ENCODE peak calls at places on chromosomes 6 and 20, in seven cellular contexts. D is Karpas-422, Q is body of pancreas, P is breast epithelium, X is thyroid gland, H is upper lobe of right lung, S is HAP-1. N is an unnamed sample.

GRCh38 chr20:47241345-47241781 is 115.1 kb downstream of the ZMYND8 start:
- DNase-seq in S (no peak), Q (no peak), X (no peak), D (no peak), H (no peak), P (no peak), N (no peak)

GRCh38 chr20:51563597-51564332 is 21.2 kb upstream of the NFATC2 start:
- DNase-seq in P (no peak), H (no peak), D (no peak), Q (peak; percentile 56), X (peak; percentile 49), S (peak; percentile 69), N (no peak)

GRCh38 chr6:87315071-87315470 is 7.3 kb upstream of the SMIM8 start:
- DNase-seq in H (no peak), Q (no peak), S (no peak), X (no peak), P (no peak), D (no peak), N (no peak)

GRCh38 chr20:63830821-63831593 is at the start of gene ZBTB46:
- DNase-seq in S (peak; percentile 71), Q (peak; percentile 72), D (peak; percentile 84), X (peak; percentile 58), H (peak; percentile 83), P (no peak), N (peak; percentile 88)

GRCh38 chr6:93294879-93295278 is 124.5 kb downstream of the EPHA7 start:
- DNase-seq in S (no peak), H (no peak), D (no peak), Q (no peak), X (no peak), P (no peak), N (no peak)

GRCh38 chr6:28794175-28795002 is 129.4 kb downstream of the TRIM27 start:
- DNase-seq in D (no peak), S (no peak), Q (no peak), X (no peak), H (no peak), P (no peak), N (no peak)

GRCh38 chr6:119334535-119335264 is 14.9 kb downstream of the MAN1A1 start:
- DNase-seq in P (no peak), D (no peak), H (no peak), Q (no peak), S (no peak), X (no peak), N (no peak)

GRCh38 chr6:6218246-6219085 is 102.0 kb downstream of the F13A1 start:
- DNase-seq in D (peak; percentile 76), Q (no peak), H (no peak), S (no peak), P (no peak), X (peak; percentile 18), N (no peak)

GRCh38 chr20:10359621-10360040 is 74.4 kb downstream of the MKKS start:
- DNase-seq in S (no peak), H (no peak), P (no peak), X (no peak), Q (no peak), D (no peak), N (no peak)

GRCh38 chr6:391559-392440 is at the start of gene IRF4:
- DNase-seq in H (no peak), Q (no peak), S (no peak), D (no peak), P (no peak), X (no peak), N (no peak)

GRCh38 chr20:15875446-15875845 is 697.8 kb downstream of the KIF16B start:
- DNase-seq in Q (peak; percentile 8), P (no peak), S (no peak), H (no peak), X (peak; percentile 32), D (peak; percentile 69), N (no peak)

GRCh38 chr6:38493929-38494547 is 145.7 kb downstream of the BTBD9 start:
- DNase-seq in H (no peak), P (peak; percentile 74), S (peak; percentile 86), X (peak; percentile 85), D (peak; percentile 89), Q (peak; percentile 85), N (no peak)

GRCh38 chr20:37308098-37309050 is 18.9 kb downstream of the MANBAL start:
- DNase-seq in P (no peak), H (no peak), D (no peak), X (no peak), S (no peak), Q (no peak), N (peak; percentile 8)

GRCh38 chr20:44495802-44496481 is 20.3 kb downstream of the TTPAL start:
- DNase-seq in H (no peak), X (no peak), D (no peak), P (no peak), Q (no peak), S (no peak), N (no peak)

GRCh38 chr6:124968401-124968800 is 6.2 kb downstream of the RNF217 start:
- DNase-seq in S (no peak), Q (no peak), D (no peak), P (no peak), X (no peak), H (no peak), N (no peak)

GRCh38 chr6:26437550-26437949 is 2.8 kb upstream of the BTN3A3 start:
- DNase-seq in H (no peak), D (no peak), X (no peak), S (no peak), Q (no peak), P (no peak), N (no peak)

GRCh38 chr20:18705906-18706305 is 107.7 kb upstream of the SCP2D1 start:
- DNase-seq in H (no peak), S (no peak), D (no peak), P (no peak), X (no peak), Q (no peak), N (no peak)

GRCh38 chr20:61047515-61047914 is 204.5 kb upstream of the CDH4 start:
- DNase-seq in X (no peak), H (no peak), D (no peak), S (no peak), Q (no peak), P (no peak), N (no peak)

GRCh38 chr20:60095456-60095855 is 137.2 kb downstream of the CDH26 start:
- DNase-seq in Q (no peak), D (peak; percentile 64), S (no peak), H (no peak), X (no peak), P (no peak), N (no peak)

GRCh38 chr20:48958743-48959142 is 37.2 kb downstream of the ARFGEF2 start:
- DNase-seq in Q (no peak), S (no peak), P (no peak), X (no peak), H (no peak), D (no peak), N (no peak)

GRCh38 chr20:48957521-48957920 is 36.0 kb downstream of the ARFGEF2 start:
- DNase-seq in X (no peak), D (no peak), S (no peak), Q (no peak), P (no peak), H (no peak), N (no peak)

GRCh38 chr20:48953653-48954052 is 32.1 kb downstream of the ARFGEF2 start:
- DNase-seq in X (no peak), S (no peak), Q (no peak), P (no peak), D (no peak), H (no peak), N (no peak)

GRCh38 chr20:48957053-48957481 is 35.6 kb downstream of the ARFGEF2 start:
- DNase-seq in D (no peak), S (no peak), P (no peak), H (no peak), X (no peak), Q (no peak), N (no peak)

DNA sequence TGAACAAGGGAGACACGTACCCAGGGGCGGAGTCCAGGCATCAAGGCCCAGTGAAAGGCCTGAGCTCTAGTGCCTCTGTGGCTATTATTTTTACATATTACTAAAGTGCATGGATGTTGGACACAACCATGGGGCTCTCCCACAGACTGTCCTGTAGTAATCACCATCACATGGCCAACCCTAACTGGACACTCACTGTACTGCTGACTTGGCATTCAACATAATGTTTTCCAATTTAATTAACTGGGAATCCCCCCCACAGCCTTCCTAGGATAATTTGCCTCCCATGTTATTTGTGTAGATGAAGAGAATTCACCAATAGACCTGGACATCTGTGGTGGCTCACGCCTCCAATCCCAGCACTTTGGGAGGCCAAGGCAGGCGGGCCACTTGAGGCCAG is 34.5 kb downstream of the ARFGEF2 start:
- DNase-seq in D (no peak), H (no peak), P (no peak), Q (no peak), S (no peak), X (no peak), N (no peak)
- H3K36me3 ChIP-seq in D (peaks cover 22% of the 10 kb centered on the region), H (peaks cover 93% of the 10 kb centered on the region), P (peaks cover 7% of the 10 kb centered on the region), Q (peaks cover 31% of the 10 kb centered on the region), S (peaks cover 33% of the 10 kb centered on the region), X (peaks cover 45% of the 10 kb centered on the region), N (no peaks in the 10 kb centered on the region)

DNA sequence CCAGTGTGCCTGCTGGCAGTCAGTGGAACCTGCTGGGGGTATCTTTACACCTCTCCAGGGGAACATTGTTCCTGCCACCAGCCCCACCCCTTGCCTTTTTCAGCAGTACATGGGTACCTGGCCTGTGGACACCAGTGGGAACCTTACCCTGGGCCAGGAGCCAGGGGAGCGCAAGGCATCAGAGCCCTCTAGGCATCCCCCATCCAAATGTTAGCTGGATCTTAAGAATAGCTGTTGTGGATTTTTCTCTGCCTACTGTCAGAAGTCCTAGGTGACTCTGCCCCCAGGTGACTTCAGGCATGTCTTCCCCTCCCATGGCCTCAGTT is 38.8 kb upstream of the ID1 start:
- DNase-seq in P (no peak), D (no peak), S (no peak), H (no peak), X (peak; percentile 70), Q (no peak), N (no peak)
- H3K4me1 ChIP-seq in P (no peaks in the 10 kb centered on the region), D (peaks cover 2% of the 10 kb centered on the region), S (peaks cover 6% of the 10 kb centered on the region), H (peaks cover 26% of the 10 kb centered on the region), X (peaks cover 30% of the 10 kb centered on the region), Q (peaks cover 7% of the 10 kb centered on the region), N (peaks cover 69% of the 10 kb centered on the region)

GRCh38 chr6:42506070-42506469 is 54.3 kb upstream of the TRERF1 start:
- DNase-seq in X (no peak), S (no peak), Q (no peak), D (peak; percentile 70), H (no peak), P (no peak), N (no peak)
- H3K4me3 ChIP-seq in X (no peak overlapping the region), S (no peak overlapping the region), Q (no peak overlapping the region), D (no peak overlapping the region), H (no peak overlapping the region), P (no peak overlapping the region), N (no peak overlapping the region)

GRCh38 chr20:48538058-48538825 is 289.6 kb downstream of the PREX1 start:
- DNase-seq in P (peak; percentile 59), S (peak; percentile 75), D (no peak), Q (peak; percentile 34), X (peak; percentile 96), H (no peak), N (peak; percentile 44)

GRCh38 chr20:48538856-48539255 is 288.9 kb downstream of the PREX1 start:
- DNase-seq in H (no peak), P (no peak), S (no peak), D (no peak), Q (no peak), X (no peak), N (no peak)

GRCh38 chr20:48544402-48545333 is 283.1 kb downstream of the PREX1 start:
- DNase-seq in Q (no peak), S (no peak), P (no peak), H (no peak), D (no peak), X (no peak), N (no peak)

GRCh38 chr20:48536206-48536605 is 291.6 kb downstream of the PREX1 start:
- DNase-seq in S (no peak), D (no peak), H (no peak), Q (no peak), X (no peak), P (no peak), N (no peak)

GRCh38 chr20:48541581-48542071 is 286.2 kb downstream of the PREX1 start:
- DNase-seq in H (no peak), Q (no peak), S (no peak), D (no peak), X (no peak), P (no peak), N (no peak)
- H3K36me3 ChIP-seq in H (no peaks in the 10 kb centered on the region), Q (no peaks in the 10 kb centered on the region), S (no peaks in the 10 kb centered on the region), D (no peaks in the 10 kb centered on the region), X (no peaks in the 10 kb centered on the region), P (no peaks in the 10 kb centered on the region), N (no peaks in the 10 kb centered on the region)